ENCODE peak calls at places on chromosomes 6 and 20, in four cellular contexts. V is NCI-H510A treated with DMSO at 0.1 percent for 48 hours, O is astrocyte of the hippocampus, A is osteocyte. F is an unnamed sample.

GRCh38 chr6:34543421-34543820 is 12.7 kb downstream of the SPDEF start:
- DNase-seq in V (no peak), A (no peak), O (peak; percentile 41), F (no peak)

GRCh38 chr6:42748241-42748898 is 2.5 kb upstream of the TBCC start:
- DNase-seq in A (no peak), V (no peak), O (no peak), F (no peak)

GRCh38 chr6:13011612-13012146 is 295.1 kb downstream of the PHACTR1 start:
- DNase-seq in V (no peak), A (no peak), O (no peak), F (peak; percentile 81)

GRCh38 chr6:143535189-143535614 is 23.7 kb upstream of the FUCA2 start:
- DNase-seq in A (no peak), O (no peak), V (no peak), F (no peak)

GRCh38 chr20:25040438-25040831 is 17.5 kb downstream of the ACSS1 start:
- DNase-seq in A (no peak), O (peak; percentile 60), V (no peak), F (no peak)

GRCh38 chr20:50534567-50534966 is 24.4 kb downstream of the PTPN1 start:
- DNase-seq in V (no peak), O (peak; percentile 77), A (no peak), F (no peak)

GRCh38 chr6:65707134-65707826 is at the start of gene EYS:
- DNase-seq in A (no peak), O (no peak), V (no peak), F (no peak)

GRCh38 chr6:101830501-101831031 is 437.1 kb downstream of the GRIK2 start:
- DNase-seq in V (no peak), A (no peak), O (peak; percentile 88), F (no peak)

GRCh38 chr6:14921170-14921569 is 324.7 kb upstream of the JARID2 start:
- DNase-seq in A (no peak), V (peak; percentile 85), O (peak; percentile 52), F (no peak)

GRCh38 chr20:20094410-20094809 is 42.1 kb downstream of the CFAP61 start:
- DNase-seq in O (no peak), A (no peak), V (no peak), F (no peak)

GRCh38 chr6:37862415-37862814 is 42.9 kb downstream of the ZFAND3 start:
- DNase-seq in A (no peak), V (no peak), O (no peak), F (no peak)

GRCh38 chr20:33812673-33813462 is 1.7 kb downstream of the CHMP4B start:
- DNase-seq in A (no peak), O (no peak), V (peak; percentile 34), F (no peak)

GRCh38 chr6:10170816-10171215 is 244.1 kb downstream of the TFAP2A start:
- DNase-seq in V (no peak), O (peak; percentile 9), A (no peak), F (no peak)

F was measured in esophagus muscularis mucosa.